ENCODE peak calls at places on chromosomes 3 and 15, in six cellular contexts. One of them, this sample, is unnamed.

GRCh38 chr3:181711325-181712135 is at the start of gene SOX2:
- DNase-seq in astrocyte of the spinal cord: peak; percentile 94
- DNase-seq in stimulated activated naive CD8-positive, alpha-beta T cell treated with anti-CD3 and anti-CD28 coated beads, Interleukin-15, amount 100 ng/mL, for 72 hours: no peak
- DNase-seq in Right ventricle myocardium superior: peak; percentile 62
- DNase-seq in hypothalamus: peak; percentile 89
- DNase-seq in pancreas: peak; percentile 69
- DNase-seq in this sample: no peak

GRCh38 chr3:132399054-132399929 is 18.0 kb upstream of the DNAJC13 start:
- DNase-seq in astrocyte of the spinal cord: peak; percentile 61
- DNase-seq in stimulated activated naive CD8-positive, alpha-beta T cell treated with anti-CD3 and anti-CD28 coated beads, Interleukin-15, amount 100 ng/mL, for 72 hours: no peak
- DNase-seq in Right ventricle myocardium superior: no peak
- DNase-seq in hypothalamus: peak; percentile 16
- DNase-seq in pancreas: no peak
- DNase-seq in this sample: peak; percentile 50

GRCh38 chr15:61049934-61050333 is 179.2 kb downstream of the RORA start:
- DNase-seq in astrocyte of the spinal cord: peak; percentile 90
- DNase-seq in stimulated activated naive CD8-positive, alpha-beta T cell treated with anti-CD3 and anti-CD28 coated beads, Interleukin-15, amount 100 ng/mL, for 72 hours: no peak
- DNase-seq in Right ventricle myocardium superior: no peak
- DNase-seq in hypothalamus: no peak
- DNase-seq in pancreas: no peak
- DNase-seq in this sample: no peak

GRCh38 chr15:89367485-89368451 is 33.1 kb upstream of the POLG start:
- DNase-seq in astrocyte of the spinal cord: no peak
- DNase-seq in stimulated activated naive CD8-positive, alpha-beta T cell treated with anti-CD3 and anti-CD28 coated beads, Interleukin-15, amount 100 ng/mL, for 72 hours: no peak
- DNase-seq in Right ventricle myocardium superior: no peak
- DNase-seq in hypothalamus: peak; percentile 73
- DNase-seq in pancreas: no peak
- DNase-seq in this sample: no peak

GRCh38 chr3:127791221-127791913 is 30.9 kb downstream of the MGLL start:
- DNase-seq in astrocyte of the spinal cord: peak; percentile 89
- DNase-seq in stimulated activated naive CD8-positive, alpha-beta T cell treated with anti-CD3 and anti-CD28 coated beads, Interleukin-15, amount 100 ng/mL, for 72 hours: peak; percentile 6
- DNase-seq in Right ventricle myocardium superior: no peak
- DNase-seq in hypothalamus: no peak
- DNase-seq in pancreas: no peak
- DNase-seq in this sample: peak; percentile 62

GRCh38 chr15:71278989-71279756 is 163.9 kb downstream of the THSD4 start:
- DNase-seq in astrocyte of the spinal cord: peak; percentile 92
- DNase-seq in stimulated activated naive CD8-positive, alpha-beta T cell treated with anti-CD3 and anti-CD28 coated beads, Interleukin-15, amount 100 ng/mL, for 72 hours: no peak
- DNase-seq in Right ventricle myocardium superior: no peak
- DNase-seq in hypothalamus: no peak
- DNase-seq in pancreas: peak; percentile 55
- DNase-seq in this sample: peak; percentile 81

GRCh38 chr3:152026033-152026556 is 152.7 kb downstream of the SUCNR1 start:
- DNase-seq in astrocyte of the spinal cord: peak; percentile 91
- DNase-seq in stimulated activated naive CD8-positive, alpha-beta T cell treated with anti-CD3 and anti-CD28 coated beads, Interleukin-15, amount 100 ng/mL, for 72 hours: no peak
- DNase-seq in Right ventricle myocardium superior: no peak
- DNase-seq in hypothalamus: no peak
- DNase-seq in pancreas: no peak
- DNase-seq in this sample: peak; percentile 33

GRCh38 chr3:37024820-37025405 is 31.6 kb downstream of the MLH1 start:
- DNase-seq in astrocyte of the spinal cord: no peak
- DNase-seq in stimulated activated naive CD8-positive, alpha-beta T cell treated with anti-CD3 and anti-CD28 coated beads, Interleukin-15, amount 100 ng/mL, for 72 hours: no peak
- DNase-seq in Right ventricle myocardium superior: no peak
- DNase-seq in hypothalamus: no peak
- DNase-seq in pancreas: no peak
- DNase-seq in this sample: no peak

GRCh38 chr3:32743934-32744333 is 58.9 kb downstream of the CNOT10 start:
- DNase-seq in astrocyte of the spinal cord: no peak
- DNase-seq in stimulated activated naive CD8-positive, alpha-beta T cell treated with anti-CD3 and anti-CD28 coated beads, Interleukin-15, amount 100 ng/mL, for 72 hours: no peak
- DNase-seq in Right ventricle myocardium superior: no peak
- DNase-seq in hypothalamus: no peak
- DNase-seq in pancreas: no peak
- DNase-seq in this sample: no peak

GRCh38 chr15:41492597-41493204 is 973 bp upstream of the ITPKA start:
- DNase-seq in astrocyte of the spinal cord: no peak
- DNase-seq in stimulated activated naive CD8-positive, alpha-beta T cell treated with anti-CD3 and anti-CD28 coated beads, Interleukin-15, amount 100 ng/mL, for 72 hours: no peak
- DNase-seq in Right ventricle myocardium superior: no peak
- DNase-seq in hypothalamus: no peak
- DNase-seq in pancreas: no peak
- DNase-seq in this sample: no peak

GRCh38 chr15:67593561-67593960 is 51.1 kb downstream of the MAP2K5 start:
- DNase-seq in astrocyte of the spinal cord: no peak
- DNase-seq in stimulated activated naive CD8-positive, alpha-beta T cell treated with anti-CD3 and anti-CD28 coated beads, Interleukin-15, amount 100 ng/mL, for 72 hours: no peak
- DNase-seq in Right ventricle myocardium superior: no peak
- DNase-seq in hypothalamus: no peak
- DNase-seq in pancreas: no peak
- DNase-seq in this sample: no peak

GRCh38 chr3:13492976-13493866 is 13.1 kb downstream of the HDAC11 start:
- DNase-seq in astrocyte of the spinal cord: no peak
- DNase-seq in stimulated activated naive CD8-positive, alpha-beta T cell treated with anti-CD3 and anti-CD28 coated beads, Interleukin-15, amount 100 ng/mL, for 72 hours: no peak
- DNase-seq in Right ventricle myocardium superior: peak; percentile 31
- DNase-seq in hypothalamus: no peak
- DNase-seq in pancreas: no peak
- DNase-seq in this sample: no peak

GRCh38 chr3:164723396-164723795 is 354.9 kb downstream of the SI start:
- DNase-seq in astrocyte of the spinal cord: no peak
- DNase-seq in stimulated activated naive CD8-positive, alpha-beta T cell treated with anti-CD3 and anti-CD28 coated beads, Interleukin-15, amount 100 ng/mL, for 72 hours: no peak
- DNase-seq in Right ventricle myocardium superior: no peak
- DNase-seq in hypothalamus: no peak
- DNase-seq in pancreas: no peak
- DNase-seq in this sample: no peak

GRCh38 chr3:150236683-150237082 is 171.4 kb upstream of the TSC22D2 start:
- DNase-seq in astrocyte of the spinal cord: peak; percentile 54
- DNase-seq in stimulated activated naive CD8-positive, alpha-beta T cell treated with anti-CD3 and anti-CD28 coated beads, Interleukin-15, amount 100 ng/mL, for 72 hours: no peak
- DNase-seq in Right ventricle myocardium superior: no peak
- DNase-seq in hypothalamus: no peak
- DNase-seq in pancreas: no peak
- DNase-seq in this sample: no peak

GRCh38 chr3:71153753-71154152 is 429.8 kb downstream of the FOXP1 start:
- DNase-seq in astrocyte of the spinal cord: no peak
- DNase-seq in stimulated activated naive CD8-positive, alpha-beta T cell treated with anti-CD3 and anti-CD28 coated beads, Interleukin-15, amount 100 ng/mL, for 72 hours: no peak
- DNase-seq in Right ventricle myocardium superior: no peak
- DNase-seq in hypothalamus: no peak
- DNase-seq in pancreas: no peak
- DNase-seq in this sample: no peak

GRCh38 chr3:46883252-46884185 is 6.0 kb downstream of the PTH1R start:
- DNase-seq in astrocyte of the spinal cord: no peak
- DNase-seq in stimulated activated naive CD8-positive, alpha-beta T cell treated with anti-CD3 and anti-CD28 coated beads, Interleukin-15, amount 100 ng/mL, for 72 hours: no peak
- DNase-seq in Right ventricle myocardium superior: no peak
- DNase-seq in hypothalamus: no peak
- DNase-seq in pancreas: no peak
- DNase-seq in this sample: no peak

GRCh38 chr15:29920515-29920914 is 98.2 kb upstream of the TJP1 start:
- DNase-seq in astrocyte of the spinal cord: no peak
- DNase-seq in stimulated activated naive CD8-positive, alpha-beta T cell treated with anti-CD3 and anti-CD28 coated beads, Interleukin-15, amount 100 ng/mL, for 72 hours: no peak
- DNase-seq in Right ventricle myocardium superior: no peak
- DNase-seq in hypothalamus: no peak
- DNase-seq in pancreas: no peak
- DNase-seq in this sample: no peak

This sample was measured in HTR-8/SVneo.